ENCODE peak calls at places on chromosomes 7 and 10, in five cellular contexts. One of them, this sample, is unnamed.

GRCh38 chr7:150341263-150342118 is at the start of gene RARRES2:
- DNase-seq in GM23248: no peak
- DNase-seq in thyroid gland: peak; percentile 38
- DNase-seq in IMR-90: no peak
- DNase-seq in fibroblast of lung: peak; percentile 74
- DNase-seq in this sample: peak; percentile 51

GRCh38 chr10:33330543-33331019 is 3.9 kb downstream of the NRP1 start:
- DNase-seq in GM23248: peak; percentile 85
- DNase-seq in thyroid gland: peak; percentile 88
- DNase-seq in IMR-90: peak; percentile 90
- DNase-seq in fibroblast of lung: peak; percentile 92
- DNase-seq in this sample: peak; percentile 80

GRCh38 chr10:88921194-88921593 is 31.4 kb downstream of the ACTA2 start:
- DNase-seq in GM23248: peak; percentile 49
- DNase-seq in thyroid gland: peak; percentile 40
- DNase-seq in IMR-90: no peak
- DNase-seq in fibroblast of lung: no peak
- DNase-seq in this sample: no peak

GRCh38 chr10:101769541-101770180 is 6.3 kb downstream of the FGF8 start:
- DNase-seq in GM23248: no peak
- DNase-seq in thyroid gland: no peak
- DNase-seq in IMR-90: no peak
- DNase-seq in fibroblast of lung: no peak
- DNase-seq in this sample: peak; percentile 40

GRCh38 chr7:77799078-77799964 is 748 bp downstream of the PHTF2 start:
- DNase-seq in GM23248: peak; percentile 62
- DNase-seq in thyroid gland: peak; percentile 31
- DNase-seq in IMR-90: peak; percentile 35
- DNase-seq in fibroblast of lung: peak; percentile 33
- DNase-seq in this sample: peak; percentile 90

GRCh38 chr10:46293832-46294640 is 7.2 kb downstream of the ANTXRL start:
- DNase-seq in GM23248: no peak
- DNase-seq in thyroid gland: no peak
- DNase-seq in IMR-90: no peak
- DNase-seq in fibroblast of lung: no peak
- DNase-seq in this sample: peak; percentile 76

GRCh38 chr7:17965600-17965999 is 25.3 kb upstream of the SNX13 start:
- DNase-seq in GM23248: peak; percentile 44
- DNase-seq in thyroid gland: no peak
- DNase-seq in IMR-90: peak; percentile 71
- DNase-seq in fibroblast of lung: peak; percentile 44
- DNase-seq in this sample: no peak

GRCh38 chr7:151819826-151820225 is 57.1 kb downstream of the PRKAG2 start:
- DNase-seq in GM23248: no peak
- DNase-seq in thyroid gland: no peak
- DNase-seq in IMR-90: no peak
- DNase-seq in fibroblast of lung: no peak
- DNase-seq in this sample: no peak

GRCh38 chr7:6155596-6155995 is 116.8 kb downstream of the CYTH3 start:
- DNase-seq in GM23248: no peak
- DNase-seq in thyroid gland: no peak
- DNase-seq in IMR-90: no peak
- DNase-seq in fibroblast of lung: no peak
- DNase-seq in this sample: no peak

GRCh38 chr10:95783741-95784140 is 27.8 kb downstream of the ENTPD1 start:
- DNase-seq in GM23248: no peak
- DNase-seq in thyroid gland: no peak
- DNase-seq in IMR-90: no peak
- DNase-seq in fibroblast of lung: no peak
- DNase-seq in this sample: no peak

GRCh38 chr7:92754756-92755581 is 81.4 kb downstream of the CDK6 start:
- DNase-seq in GM23248: no peak
- DNase-seq in thyroid gland: no peak
- DNase-seq in IMR-90: no peak
- DNase-seq in fibroblast of lung: no peak
- DNase-seq in this sample: no peak

GRCh38 chr7:79434867-79435266 is 18.6 kb downstream of the MAGI2 start:
- DNase-seq in GM23248: no peak
- DNase-seq in thyroid gland: peak; percentile 6
- DNase-seq in IMR-90: no peak
- DNase-seq in fibroblast of lung: no peak
- DNase-seq in this sample: no peak

GRCh38 chr7:99386584-99387238 is 12.2 kb downstream of the ARPC1B start:
- DNase-seq in GM23248: peak; percentile 59
- DNase-seq in thyroid gland: no peak
- DNase-seq in IMR-90: peak; percentile 37
- DNase-seq in fibroblast of lung: peak; percentile 51
- DNase-seq in this sample: no peak

GRCh38 chr10:79303631-79304478 is 43.4 kb upstream of the PPIF start:
- DNase-seq in GM23248: no peak
- DNase-seq in thyroid gland: no peak
- DNase-seq in IMR-90: no peak
- DNase-seq in fibroblast of lung: no peak
- DNase-seq in this sample: peak; percentile 67

GRCh38 chr7:132575336-132575986 is 809 bp downstream of the PLXNA4 start:
- DNase-seq in GM23248: peak; percentile 73
- DNase-seq in thyroid gland: peak; percentile 42
- DNase-seq in IMR-90: peak; percentile 18
- DNase-seq in fibroblast of lung: peak; percentile 66
- DNase-seq in this sample: peak; percentile 73

GRCh38 chr7:28190077-28190476 is 9.5 kb upstream of the JAZF1 start:
- DNase-seq in GM23248: no peak
- DNase-seq in thyroid gland: peak; percentile 41
- DNase-seq in IMR-90: peak; percentile 48
- DNase-seq in fibroblast of lung: no peak
- DNase-seq in this sample: no peak

GRCh38 chr7:86846494-86847190 is 202.9 kb downstream of the GRM3 start:
- DNase-seq in GM23248: no peak
- DNase-seq in thyroid gland: no peak
- DNase-seq in IMR-90: no peak
- DNase-seq in fibroblast of lung: no peak
- DNase-seq in this sample: peak; percentile 40

GRCh38 chr7:518630-519428 is 817 bp downstream of the PDGFA start:
- DNase-seq in GM23248: peak; percentile 75
- DNase-seq in thyroid gland: peak; percentile 78
- DNase-seq in IMR-90: peak; percentile 71
- DNase-seq in fibroblast of lung: peak; percentile 72
- DNase-seq in this sample: peak; percentile 84

GRCh38 chr7:143372070-143372469 is 9.1 kb upstream of the ZYX start:
- DNase-seq in GM23248: no peak
- DNase-seq in thyroid gland: peak; percentile 35
- DNase-seq in IMR-90: no peak
- DNase-seq in fibroblast of lung: peak; percentile 46
- DNase-seq in this sample: peak; percentile 83

GRCh38 chr10:7866191-7866590 is 47.9 kb downstream of the TAF3 start:
- DNase-seq in GM23248: no peak
- DNase-seq in thyroid gland: no peak
- DNase-seq in IMR-90: peak; percentile 35
- DNase-seq in fibroblast of lung: no peak
- DNase-seq in this sample: no peak

GRCh38 chr7:16395121-16395520 is 26.2 kb downstream of the CRPPA start:
- DNase-seq in GM23248: no peak
- DNase-seq in thyroid gland: no peak
- DNase-seq in IMR-90: no peak
- DNase-seq in fibroblast of lung: no peak
- DNase-seq in this sample: no peak

GRCh38 chr7:45921699-45922519 is 837 bp upstream of the IGFBP3 start:
- DNase-seq in GM23248: peak; percentile 86
- DNase-seq in thyroid gland: peak; percentile 68
- DNase-seq in IMR-90: peak; percentile 75
- DNase-seq in fibroblast of lung: peak; percentile 80
- DNase-seq in this sample: no peak

GRCh38 chr10:76560338-76560737 is 1077.3 kb downstream of the KCNMA1 start:
- DNase-seq in GM23248: no peak
- DNase-seq in thyroid gland: no peak
- DNase-seq in IMR-90: no peak
- DNase-seq in fibroblast of lung: no peak
- DNase-seq in this sample: no peak

GRCh38 chr10:57830877-57831535 is 436.7 kb downstream of the IPMK start:
- DNase-seq in GM23248: no peak
- DNase-seq in thyroid gland: no peak
- DNase-seq in IMR-90: no peak
- DNase-seq in fibroblast of lung: no peak
- DNase-seq in this sample: no peak

GRCh38 chr10:81502677-81503359 is 372.2 kb upstream of the NRG3 start:
- DNase-seq in GM23248: no peak
- DNase-seq in thyroid gland: no peak
- DNase-seq in IMR-90: no peak
- DNase-seq in fibroblast of lung: no peak
- DNase-seq in this sample: peak; percentile 70

GRCh38 chr7:53993205-53993604 is 549.0 kb upstream of the VSTM2A start:
- DNase-seq in GM23248: no peak
- DNase-seq in thyroid gland: no peak
- DNase-seq in IMR-90: no peak
- DNase-seq in fibroblast of lung: no peak
- DNase-seq in this sample: no peak

GRCh38 chr10:69715899-69716606 is 85.7 kb upstream of the COL13A1 start:
- DNase-seq in GM23248: no peak
- DNase-seq in thyroid gland: no peak
- DNase-seq in IMR-90: no peak
- DNase-seq in fibroblast of lung: no peak
- DNase-seq in this sample: no peak

GRCh38 chr7:45101748-45102147 is 9.7 kb downstream of the TBRG4 start:
- DNase-seq in GM23248: no peak
- DNase-seq in thyroid gland: no peak
- DNase-seq in IMR-90: no peak
- DNase-seq in fibroblast of lung: no peak
- DNase-seq in this sample: no peak

GRCh38 chr7:36315309-36315948 is 74.2 kb upstream of the ANLN start:
- DNase-seq in GM23248: peak; percentile 23
- DNase-seq in thyroid gland: no peak
- DNase-seq in IMR-90: no peak
- DNase-seq in fibroblast of lung: no peak
- DNase-seq in this sample: no peak

GRCh38 chr10:61836888-61837747 is 64.4 kb upstream of the ARID5B start:
- DNase-seq in GM23248: peak; percentile 72
- DNase-seq in thyroid gland: no peak
- DNase-seq in IMR-90: peak; percentile 84
- DNase-seq in fibroblast of lung: peak; percentile 67
- DNase-seq in this sample: no peak

GRCh38 chr7:124922200-124922599 is 7.4 kb downstream of the POT1 start:
- DNase-seq in GM23248: no peak
- DNase-seq in thyroid gland: no peak
- DNase-seq in IMR-90: peak; percentile 10
- DNase-seq in fibroblast of lung: no peak
- DNase-seq in this sample: no peak

GRCh38 chr10:84008878-84009277 is 130.4 kb upstream of the GHITM start:
- DNase-seq in GM23248: peak; percentile 27
- DNase-seq in thyroid gland: peak; percentile 10
- DNase-seq in IMR-90: no peak
- DNase-seq in fibroblast of lung: no peak
- DNase-seq in this sample: no peak

DNA sequence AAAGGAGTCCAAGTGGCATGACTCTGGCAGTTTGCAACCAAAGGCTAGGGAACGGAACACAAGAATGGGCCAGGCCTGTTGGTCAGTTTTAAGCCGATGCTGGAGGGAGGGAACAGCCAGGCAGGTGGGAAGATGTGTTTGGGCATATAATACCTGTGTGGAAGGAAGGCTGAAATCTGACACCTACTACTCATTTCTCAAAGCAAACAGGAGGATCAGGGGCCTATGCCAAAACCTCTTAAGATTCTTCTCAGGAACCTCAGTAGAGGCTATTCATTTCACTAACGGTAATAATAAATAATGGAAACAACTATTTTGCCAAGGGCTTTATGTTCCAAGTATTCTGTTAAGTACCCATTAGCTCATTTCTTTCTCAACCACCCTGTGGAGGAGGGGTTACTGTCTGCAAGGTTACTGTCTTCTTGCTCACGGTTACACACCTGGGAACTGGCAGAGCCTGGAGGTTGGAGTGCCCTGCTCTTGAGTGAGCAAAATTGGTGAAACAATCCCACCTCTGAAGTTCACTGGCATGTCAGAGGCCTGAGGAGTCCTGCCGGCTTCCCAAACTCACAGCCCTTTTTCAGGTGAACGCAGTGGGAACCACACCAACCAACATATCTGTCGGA is 35.5 kb downstream of the GOT1 start:
- DNase-seq in GM23248: no peak
- DNase-seq in thyroid gland: peak; percentile 77
- DNase-seq in IMR-90: no peak
- DNase-seq in fibroblast of lung: no peak
- DNase-seq in this sample: no peak
- H3K4me1 ChIP-seq in GM23248: peaks cover 51% of the 10 kb centered on the region
- H3K4me1 ChIP-seq in thyroid gland: peaks cover 13% of the 10 kb centered on the region
- H3K4me1 ChIP-seq in IMR-90: peaks cover 12% of the 10 kb centered on the region
- H3K4me1 ChIP-seq in fibroblast of lung: peaks cover 8% of the 10 kb centered on the region
- H3K4me1 ChIP-seq in this sample: peaks cover 4% of the 10 kb centered on the region

GRCh38 chr7:158740657-158741293 is 36.2 kb upstream of the NCAPG2 start:
- DNase-seq in GM23248: peak; percentile 84
- DNase-seq in thyroid gland: no peak
- DNase-seq in IMR-90: peak; percentile 95
- DNase-seq in fibroblast of lung: peak; percentile 91
- DNase-seq in this sample: no peak

GRCh38 chr7:158743219-158743618 is 38.6 kb upstream of the NCAPG2 start:
- DNase-seq in GM23248: no peak
- DNase-seq in thyroid gland: no peak
- DNase-seq in IMR-90: no peak
- DNase-seq in fibroblast of lung: no peak
- DNase-seq in this sample: no peak

GRCh38 chr7:158742065-158742821 is 37.6 kb upstream of the NCAPG2 start:
- DNase-seq in GM23248: no peak
- DNase-seq in thyroid gland: no peak
- DNase-seq in IMR-90: no peak
- DNase-seq in fibroblast of lung: no peak
- DNase-seq in this sample: no peak

GRCh38 chr7:158740013-158740656 is 35.5 kb upstream of the NCAPG2 start:
- DNase-seq in GM23248: peak; percentile 77
- DNase-seq in thyroid gland: no peak
- DNase-seq in IMR-90: peak; percentile 91
- DNase-seq in fibroblast of lung: peak; percentile 96
- DNase-seq in this sample: peak; percentile 73

GRCh38 chr7:158741294-158741666 is 36.7 kb upstream of the NCAPG2 start:
- DNase-seq in GM23248: no peak
- DNase-seq in thyroid gland: no peak
- DNase-seq in IMR-90: no peak
- DNase-seq in fibroblast of lung: no peak
- DNase-seq in this sample: no peak
- H3K4me1 ChIP-seq in GM23248: peaks cover 18% of the 10 kb centered on the region
- H3K4me1 ChIP-seq in thyroid gland: no peaks in the 10 kb centered on the region
- H3K4me1 ChIP-seq in IMR-90: peaks cover 18% of the 10 kb centered on the region
- H3K4me1 ChIP-seq in fibroblast of lung: peaks cover 11% of the 10 kb centered on the region
- H3K4me1 ChIP-seq in this sample: no peaks in the 10 kb centered on the region

DNA sequence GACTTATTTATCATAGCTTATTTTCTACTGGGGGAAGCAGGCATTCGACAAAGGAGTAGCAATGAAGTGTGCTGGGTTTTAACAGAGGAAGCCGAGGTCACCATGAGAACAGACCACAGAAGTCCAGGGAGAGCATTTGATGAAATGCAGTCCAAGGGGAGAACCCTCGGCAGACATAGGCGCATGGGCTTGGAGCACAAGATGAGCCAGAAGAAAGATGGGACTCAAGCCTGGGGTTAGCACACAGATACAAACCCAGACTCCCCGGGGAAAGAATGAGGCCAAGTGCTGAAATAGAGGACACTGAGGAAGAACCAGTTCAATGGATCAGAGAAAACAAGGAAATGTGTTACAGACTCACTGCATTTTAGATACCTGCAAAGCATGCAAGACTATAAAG is 209.5 kb downstream of the FAM107B start:
- DNase-seq in GM23248: no peak
- DNase-seq in thyroid gland: no peak
- DNase-seq in IMR-90: no peak
- DNase-seq in fibroblast of lung: no peak
- DNase-seq in this sample: no peak
- H3K4me1 ChIP-seq in GM23248: no peaks in the 10 kb centered on the region
- H3K4me1 ChIP-seq in thyroid gland: no peaks in the 10 kb centered on the region
- H3K4me1 ChIP-seq in IMR-90: peaks cover 15% of the 10 kb centered on the region
- H3K4me1 ChIP-seq in fibroblast of lung: no peaks in the 10 kb centered on the region
- H3K4me1 ChIP-seq in this sample: peaks cover 78% of the 10 kb centered on the region

GRCh38 chr7:104136981-104137380 is 70.8 kb downstream of the ORC5 start:
- DNase-seq in GM23248: no peak
- DNase-seq in thyroid gland: peak; percentile 76
- DNase-seq in IMR-90: no peak
- DNase-seq in fibroblast of lung: no peak
- DNase-seq in this sample: no peak
- H3K4me1 ChIP-seq in GM23248: peaks cover 7% of the 10 kb centered on the region
- H3K4me1 ChIP-seq in thyroid gland: peaks cover 26% of the 10 kb centered on the region
- H3K4me1 ChIP-seq in IMR-90: peaks cover 5% of the 10 kb centered on the region
- H3K4me1 ChIP-seq in fibroblast of lung: no peaks in the 10 kb centered on the region
- H3K4me1 ChIP-seq in this sample: no peaks in the 10 kb centered on the region